ENCODE peak calls at places on chromosomes 3 and 15, in seven cellular contexts. Q is esophagus muscularis mucosa, R is hepatocyte, B is tibial artery, W is breast epithelium, O is mammary epithelial cell, Z is IMR-90. P is an unnamed sample.

GRCh38 chr3:49172616-49173041 is 1.2 kb downstream of the KLHDC8B start:
- DNase-seq in Q (no peak), R (no peak), B (no peak), W (no peak), O (no peak), Z (no peak), P (no peak)

GRCh38 chr15:77025066-77025435 is 30.1 kb downstream of the PSTPIP1 start:
- DNase-seq in Q (no peak), R (no peak), B (peak; percentile 62), W (no peak), O (no peak), Z (no peak), P (no peak)

GRCh38 chr3:168250415-168250861 is 154.7 kb upstream of the GOLIM4 start:
- DNase-seq in Q (no peak), R (no peak), B (no peak), W (no peak), O (no peak), Z (peak; percentile 6), P (no peak)

GRCh38 chr3:61877359-61877770 is 316.0 kb downstream of the PTPRG start:
- DNase-seq in Q (no peak), R (peak; percentile 29), B (no peak), W (no peak), O (no peak), Z (no peak), P (no peak)

GRCh38 chr15:40471778-40472130 is 970 bp downstream of the CHST14 start:
- DNase-seq in Q (no peak), R (peak; percentile 28), B (no peak), W (no peak), O (no peak), Z (peak; percentile 10), P (peak; percentile 38)

GRCh38 chr15:56963126-56963525 is 44.7 kb downstream of the TCF12 start:
- DNase-seq in Q (no peak), R (no peak), B (no peak), W (no peak), O (no peak), Z (no peak), P (no peak)

GRCh38 chr3:106332884-106333283 is 464.1 kb upstream of the CBLB start:
- DNase-seq in Q (no peak), R (no peak), B (no peak), W (no peak), O (peak; percentile 87), Z (peak; percentile 10), P (no peak)

GRCh38 chr3:73601476-73601875 is 23.3 kb downstream of the PDZRN3 start:
- DNase-seq in Q (no peak), R (no peak), B (no peak), W (no peak), O (no peak), Z (peak; percentile 31), P (no peak)

GRCh38 chr3:131083190-131083863 is 56.6 kb downstream of the NEK11 start:
- DNase-seq in Q (no peak), R (peak; percentile 34), B (peak; percentile 61), W (no peak), O (no peak), Z (no peak), P (no peak)

GRCh38 chr15:65460948-65461347 is 38.2 kb upstream of the IGDCC4 start:
- DNase-seq in Q (no peak), R (no peak), B (no peak), W (no peak), O (peak; percentile 23), Z (peak; percentile 33), P (no peak)

GRCh38 chr15:72861511-72861910 is 78.0 kb upstream of the ADPGK start:
- DNase-seq in Q (peak; percentile 62), R (no peak), B (no peak), W (no peak), O (no peak), Z (no peak), P (no peak)

GRCh38 chr15:51621917-51622268 is 678 bp downstream of the DMXL2 start:
- DNase-seq in Q (no peak), R (peak; percentile 68), B (peak; percentile 68), W (no peak), O (peak; percentile 68), Z (peak; percentile 57), P (peak; percentile 49)

GRCh38 chr3:167671878-167672427 is 18.2 kb upstream of the WDR49 start:
- DNase-seq in Q (no peak), R (no peak), B (no peak), W (no peak), O (no peak), Z (no peak), P (no peak)

GRCh38 chr15:75720297-75720696 is 7.6 kb upstream of the CSPG4 start:
- DNase-seq in Q (no peak), R (no peak), B (no peak), W (no peak), O (no peak), Z (no peak), P (no peak)

GRCh38 chr3:177150218-177150916 is 46.9 kb downstream of the TBL1XR1 start:
- DNase-seq in Q (no peak), R (no peak), B (no peak), W (no peak), O (no peak), Z (no peak), P (no peak)

GRCh38 chr15:85710340-85710842 is 84.3 kb downstream of the KLHL25 start:
- DNase-seq in Q (no peak), R (no peak), B (no peak), W (no peak), O (no peak), Z (no peak), P (no peak)

GRCh38 chr3:195286115-195286872 is 15.3 kb upstream of the XXYLT1 start:
- DNase-seq in Q (no peak), R (no peak), B (no peak), W (no peak), O (no peak), Z (peak; percentile 88), P (no peak)

GRCh38 chr3:88038561-88038960 is 20.2 kb downstream of the CGGBP1 start:
- DNase-seq in Q (no peak), R (no peak), B (no peak), W (no peak), O (peak; percentile 96), Z (peak; percentile 80), P (no peak)

GRCh38 chr3:172140499-172141391 is 101.4 kb downstream of the FNDC3B start:
- DNase-seq in Q (no peak), R (peak; percentile 90), B (no peak), W (no peak), O (peak; percentile 97), Z (peak; percentile 98), P (peak; percentile 60)

GRCh38 chr15:75161788-75162414 is 39.8 kb upstream of the C15orf39 start:
- DNase-seq in Q (no peak), R (peak; percentile 70), B (no peak), W (no peak), O (no peak), Z (no peak), P (peak; percentile 69)

GRCh38 chr3:46386206-46386605 is 15.5 kb downstream of the CCR5 start:
- DNase-seq in Q (no peak), R (peak; percentile 64), B (no peak), W (no peak), O (peak; percentile 99), Z (peak; percentile 52), P (no peak)

GRCh38 chr3:154954750-154955149 is 125.4 kb upstream of the MME start:
- DNase-seq in Q (no peak), R (peak; percentile 48), B (no peak), W (no peak), O (peak; percentile 40), Z (peak; percentile 76), P (no peak)

GRCh38 chr3:192727032-192727847 is at the start of gene FGF12:
- DNase-seq in Q (no peak), R (peak; percentile 89), B (no peak), W (peak; percentile 71), O (peak; percentile 49), Z (peak; percentile 0), P (peak; percentile 55)

GRCh38 chr15:31433101-31433500 is 106.5 kb downstream of the KLF13 start:
- DNase-seq in Q (no peak), R (no peak), B (no peak), W (no peak), O (no peak), Z (no peak), P (no peak)

GRCh38 chr15:31435891-31436628 is 109.4 kb downstream of the KLF13 start:
- DNase-seq in Q (no peak), R (no peak), B (peak; percentile 82), W (no peak), O (no peak), Z (no peak), P (no peak)

GRCh38 chr15:31433574-31433973 is 106.9 kb downstream of the KLF13 start:
- DNase-seq in Q (no peak), R (no peak), B (no peak), W (no peak), O (no peak), Z (no peak), P (no peak)

GRCh38 chr15:31435256-31435781 is 108.7 kb downstream of the KLF13 start:
- DNase-seq in Q (peak; percentile 94), R (peak; percentile 80), B (peak; percentile 86), W (no peak), O (peak; percentile 28), Z (peak; percentile 72), P (peak; percentile 76)

GRCh38 chr15:31434418-31435255 is 108.0 kb downstream of the KLF13 start:
- DNase-seq in Q (peak; percentile 93), R (no peak), B (no peak), W (no peak), O (peak; percentile 53), Z (peak; percentile 93), P (peak; percentile 66)
- H3K4me3 ChIP-seq in Q (peak overlapping the region; percentile 28), R (no peak overlapping the region), B (no peak overlapping the region), W (peak overlapping the region; percentile 13), O (no peak overlapping the region), Z (no peak overlapping the region), P (no peak overlapping the region)

GRCh38 chr3:196408565-196409300 is 23.5 kb downstream of the UBXN7 start:
- DNase-seq in Q (no peak), R (no peak), B (no peak), W (no peak), O (no peak), Z (no peak), P (no peak)
- H3K36me3 ChIP-seq in Q (peaks cover 21% of the 10 kb centered on the region), R (no peaks in the 10 kb centered on the region), B (peaks cover 23% of the 10 kb centered on the region), W (no peaks in the 10 kb centered on the region), O (peaks cover 4% of the 10 kb centered on the region), Z (peaks cover 5% of the 10 kb centered on the region), P (peaks cover 2% of the 10 kb centered on the region)

DNA sequence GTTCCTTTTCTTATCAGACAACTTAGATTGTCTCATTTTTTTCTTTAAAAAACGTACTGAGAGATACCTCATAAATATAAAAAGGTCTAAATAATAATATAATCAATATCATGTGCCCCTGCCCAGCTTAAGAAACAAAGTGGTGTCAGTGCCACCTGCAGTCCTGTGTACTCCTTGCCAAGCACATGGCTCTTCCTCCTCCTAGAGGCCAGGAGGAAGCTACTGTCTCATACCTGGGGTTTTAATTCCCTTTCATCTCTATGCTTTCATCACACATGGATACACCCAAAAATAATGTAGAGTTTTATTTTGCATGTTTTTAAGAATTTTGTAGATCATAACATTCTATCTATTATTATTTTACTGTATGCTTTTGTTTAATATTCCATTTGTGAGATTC is 98.6 kb upstream of the C15orf61 start:
- DNase-seq in Q (no peak), R (no peak), B (no peak), W (no peak), O (no peak), Z (no peak), P (no peak)
- TF ChIP-seq CTCF in Q (no peak), R (no peak), B (no peak), W (no peak), O (peak; percentile 21), Z (no peak), P (no peak)

GRCh38 chr15:74129411-74130088 is 836 bp upstream of the ISLR2 start:
- DNase-seq in Q (no peak), R (no peak), B (no peak), W (no peak), O (no peak), Z (no peak), P (no peak)
- H3K4me3 ChIP-seq in Q (peak overlapping the region; percentile 64), R (no peak overlapping the region), B (no peak overlapping the region), W (peak overlapping the region; percentile 31), O (no peak overlapping the region), Z (no peak overlapping the region), P (no peak overlapping the region)

GRCh38 chr3:128625409-128625945 is 25.1 kb downstream of the RPN1 start:
- DNase-seq in Q (no peak), R (no peak), B (no peak), W (no peak), O (no peak), Z (no peak), P (no peak)
- H3K36me3 ChIP-seq in Q (peaks cover 97% of the 10 kb centered on the region), R (no peaks in the 10 kb centered on the region), B (peaks cover 99% of the 10 kb centered on the region), W (peaks cover 18% of the 10 kb centered on the region), O (peaks cover 49% of the 10 kb centered on the region), Z (peaks cover 64% of the 10 kb centered on the region), P (peaks cover 48% of the 10 kb centered on the region)